ENCODE peak calls at places on chromosomes 7 and 10, in eight cellular contexts. One of them, this sample, is unnamed.

GRCh38 chr10:69087600-69088470 is at the start of gene SRGN:
- DNase-seq in Right ventricle myocardium superior: peak; percentile 59
- DNase-seq in CD4-positive, CD25-positive, alpha-beta regulatory T cell: peak; percentile 87
- DNase-seq in nephron progenitor cell: no peak
- DNase-seq in HS-5: peak; percentile 43
- DNase-seq in NCI-H1092: no peak
- DNase-seq in stomach: peak; percentile 70
- DNase-seq in hippocampal formation: peak; percentile 3
- DNase-seq in this sample: peak; percentile 81

GRCh38 chr10:116281780-116282179 is 8.8 kb upstream of the GFRA1 start:
- DNase-seq in Right ventricle myocardium superior: no peak
- DNase-seq in CD4-positive, CD25-positive, alpha-beta regulatory T cell: no peak
- DNase-seq in nephron progenitor cell: no peak
- DNase-seq in HS-5: no peak
- DNase-seq in NCI-H1092: no peak
- DNase-seq in stomach: no peak
- DNase-seq in hippocampal formation: no peak
- DNase-seq in this sample: no peak

GRCh38 chr10:3496138-3496537 is 288.9 kb downstream of the KLF6 start:
- DNase-seq in Right ventricle myocardium superior: no peak
- DNase-seq in CD4-positive, CD25-positive, alpha-beta regulatory T cell: no peak
- DNase-seq in nephron progenitor cell: no peak
- DNase-seq in HS-5: no peak
- DNase-seq in NCI-H1092: no peak
- DNase-seq in stomach: no peak
- DNase-seq in hippocampal formation: no peak
- DNase-seq in this sample: no peak

GRCh38 chr7:31957090-31957720 is 113.0 kb downstream of the PDE1C start:
- DNase-seq in Right ventricle myocardium superior: no peak
- DNase-seq in CD4-positive, CD25-positive, alpha-beta regulatory T cell: no peak
- DNase-seq in nephron progenitor cell: no peak
- DNase-seq in HS-5: peak; percentile 26
- DNase-seq in NCI-H1092: no peak
- DNase-seq in stomach: no peak
- DNase-seq in hippocampal formation: no peak
- DNase-seq in this sample: no peak

GRCh38 chr7:117715784-117716445 is 157.3 kb downstream of the CTTNBP2 start:
- DNase-seq in Right ventricle myocardium superior: no peak
- DNase-seq in CD4-positive, CD25-positive, alpha-beta regulatory T cell: no peak
- DNase-seq in nephron progenitor cell: peak; percentile 22
- DNase-seq in HS-5: peak; percentile 28
- DNase-seq in NCI-H1092: peak; percentile 74
- DNase-seq in stomach: no peak
- DNase-seq in hippocampal formation: peak; percentile 12
- DNase-seq in this sample: peak; percentile 52

GRCh38 chr7:99839560-99840011 is 11.8 kb downstream of the CYP3A43 start:
- DNase-seq in Right ventricle myocardium superior: no peak
- DNase-seq in CD4-positive, CD25-positive, alpha-beta regulatory T cell: no peak
- DNase-seq in nephron progenitor cell: no peak
- DNase-seq in HS-5: no peak
- DNase-seq in NCI-H1092: peak; percentile 15
- DNase-seq in stomach: peak; percentile 63
- DNase-seq in hippocampal formation: no peak
- DNase-seq in this sample: no peak

GRCh38 chr7:27680610-27681009 is 17.9 kb upstream of the HIBADH start:
- DNase-seq in Right ventricle myocardium superior: no peak
- DNase-seq in CD4-positive, CD25-positive, alpha-beta regulatory T cell: no peak
- DNase-seq in nephron progenitor cell: no peak
- DNase-seq in HS-5: no peak
- DNase-seq in NCI-H1092: no peak
- DNase-seq in stomach: no peak
- DNase-seq in hippocampal formation: no peak
- DNase-seq in this sample: no peak

GRCh38 chr7:41940760-41941343 is 238.0 kb upstream of the INHBA start:
- DNase-seq in Right ventricle myocardium superior: peak; percentile 57
- DNase-seq in CD4-positive, CD25-positive, alpha-beta regulatory T cell: peak; percentile 28
- DNase-seq in nephron progenitor cell: peak; percentile 64
- DNase-seq in HS-5: peak; percentile 70
- DNase-seq in NCI-H1092: peak; percentile 38
- DNase-seq in stomach: peak; percentile 66
- DNase-seq in hippocampal formation: peak; percentile 72
- DNase-seq in this sample: peak; percentile 73

GRCh38 chr7:114865564-114865963 is 56.3 kb upstream of the MDFIC start:
- DNase-seq in Right ventricle myocardium superior: peak; percentile 60
- DNase-seq in CD4-positive, CD25-positive, alpha-beta regulatory T cell: peak; percentile 53
- DNase-seq in nephron progenitor cell: peak; percentile 30
- DNase-seq in HS-5: no peak
- DNase-seq in NCI-H1092: no peak
- DNase-seq in stomach: peak; percentile 39
- DNase-seq in hippocampal formation: no peak
- DNase-seq in this sample: peak; percentile 45

GRCh38 chr7:50358306-50358705 is 53.8 kb downstream of the IKZF1 start:
- DNase-seq in Right ventricle myocardium superior: no peak
- DNase-seq in CD4-positive, CD25-positive, alpha-beta regulatory T cell: no peak
- DNase-seq in nephron progenitor cell: no peak
- DNase-seq in HS-5: no peak
- DNase-seq in NCI-H1092: no peak
- DNase-seq in stomach: no peak
- DNase-seq in hippocampal formation: no peak
- DNase-seq in this sample: no peak

GRCh38 chr10:29130190-29130673 is 158.6 kb upstream of the LYZL1 start:
- DNase-seq in Right ventricle myocardium superior: no peak
- DNase-seq in CD4-positive, CD25-positive, alpha-beta regulatory T cell: no peak
- DNase-seq in nephron progenitor cell: no peak
- DNase-seq in HS-5: no peak
- DNase-seq in NCI-H1092: peak; percentile 9
- DNase-seq in stomach: no peak
- DNase-seq in hippocampal formation: no peak
- DNase-seq in this sample: no peak

GRCh38 chr7:141342664-141343400 is 208.4 kb upstream of the AGK start:
- DNase-seq in Right ventricle myocardium superior: no peak
- DNase-seq in CD4-positive, CD25-positive, alpha-beta regulatory T cell: no peak
- DNase-seq in nephron progenitor cell: no peak
- DNase-seq in HS-5: no peak
- DNase-seq in NCI-H1092: no peak
- DNase-seq in stomach: no peak
- DNase-seq in hippocampal formation: no peak
- DNase-seq in this sample: no peak

GRCh38 chr10:17343118-17343517 is 111.3 kb downstream of the ST8SIA6 start:
- DNase-seq in Right ventricle myocardium superior: no peak
- DNase-seq in CD4-positive, CD25-positive, alpha-beta regulatory T cell: no peak
- DNase-seq in nephron progenitor cell: no peak
- DNase-seq in HS-5: no peak
- DNase-seq in NCI-H1092: no peak
- DNase-seq in stomach: no peak
- DNase-seq in hippocampal formation: no peak
- DNase-seq in this sample: no peak

GRCh38 chr10:72322280-72323058 is 32.2 kb downstream of the DNAJB12 start:
- DNase-seq in Right ventricle myocardium superior: no peak
- DNase-seq in CD4-positive, CD25-positive, alpha-beta regulatory T cell: no peak
- DNase-seq in nephron progenitor cell: no peak
- DNase-seq in HS-5: no peak
- DNase-seq in NCI-H1092: no peak
- DNase-seq in stomach: no peak
- DNase-seq in hippocampal formation: no peak
- DNase-seq in this sample: peak; percentile 79

GRCh38 chr7:110142939-110143526 is 947.9 kb upstream of the LRRN3 start:
- DNase-seq in Right ventricle myocardium superior: no peak
- DNase-seq in CD4-positive, CD25-positive, alpha-beta regulatory T cell: no peak
- DNase-seq in nephron progenitor cell: no peak
- DNase-seq in HS-5: no peak
- DNase-seq in NCI-H1092: no peak
- DNase-seq in stomach: no peak
- DNase-seq in hippocampal formation: no peak
- DNase-seq in this sample: no peak

GRCh38 chr10:110411047-110411410 is 86.7 kb upstream of the DUSP5 start:
- DNase-seq in Right ventricle myocardium superior: peak; percentile 56
- DNase-seq in CD4-positive, CD25-positive, alpha-beta regulatory T cell: no peak
- DNase-seq in nephron progenitor cell: no peak
- DNase-seq in HS-5: no peak
- DNase-seq in NCI-H1092: no peak
- DNase-seq in stomach: no peak
- DNase-seq in hippocampal formation: no peak
- DNase-seq in this sample: peak; percentile 65

GRCh38 chr10:102268333-102268999 is 23.1 kb downstream of the GBF1 start:
- DNase-seq in Right ventricle myocardium superior: no peak
- DNase-seq in CD4-positive, CD25-positive, alpha-beta regulatory T cell: no peak
- DNase-seq in nephron progenitor cell: no peak
- DNase-seq in HS-5: no peak
- DNase-seq in NCI-H1092: no peak
- DNase-seq in stomach: no peak
- DNase-seq in hippocampal formation: no peak
- DNase-seq in this sample: no peak

GRCh38 chr10:133230387-133231195 is 574 bp downstream of the UTF1 start:
- DNase-seq in Right ventricle myocardium superior: peak; percentile 63
- DNase-seq in CD4-positive, CD25-positive, alpha-beta regulatory T cell: no peak
- DNase-seq in nephron progenitor cell: peak; percentile 58
- DNase-seq in HS-5: no peak
- DNase-seq in NCI-H1092: no peak
- DNase-seq in stomach: no peak
- DNase-seq in hippocampal formation: no peak
- DNase-seq in this sample: no peak

GRCh38 chr7:101488826-101489572 is 126.3 kb downstream of the COL26A1 start:
- DNase-seq in Right ventricle myocardium superior: no peak
- DNase-seq in CD4-positive, CD25-positive, alpha-beta regulatory T cell: no peak
- DNase-seq in nephron progenitor cell: no peak
- DNase-seq in HS-5: no peak
- DNase-seq in NCI-H1092: no peak
- DNase-seq in stomach: no peak
- DNase-seq in hippocampal formation: no peak
- DNase-seq in this sample: no peak